ENCODE peak calls at places on chromosomes 3 and 15, in eight cellular contexts. R, P, T, I, U, L, D and A are unnamed samples.

GRCh38 chr15:91970142-91970541 is 116.6 kb downstream of the SLCO3A1 start:
- DNase-seq in R (no peak), P (no peak), T (no peak), I (no peak), U (no peak), L (peak), D (no peak), A (peak)

GRCh38 chr15:89747708-89748682 is 3.1 kb downstream of the MESP1 start:
- DNase-seq in R (no peak), P (no peak), T (no peak), I (no peak), U (peak), L (no peak), D (no peak), A (no peak)

GRCh38 chr3:67863869-67864268 is 209.5 kb upstream of the SUCLG2 start:
- DNase-seq in R (no peak), P (peak), T (peak), I (peak), U (no peak), L (no peak), D (no peak), A (no peak)

GRCh38 chr3:65245133-65246076 is 557.6 kb upstream of the ADAMTS9 start:
- DNase-seq in R (no peak), P (peak), T (no peak), I (no peak), U (no peak), L (no peak), D (no peak), A (no peak)

GRCh38 chr3:14534379-14535191 is 5.6 kb downstream of the GRIP2 start:
- DNase-seq in R (no peak), P (no peak), T (no peak), I (no peak), U (peak), L (no peak), D (no peak), A (peak)

GRCh38 chr15:35784745-35785144 is 238.8 kb upstream of the DPH6 start:
- DNase-seq in R (no peak), P (peak), T (no peak), I (peak), U (no peak), L (no peak), D (no peak), A (no peak)

GRCh38 chr3:42600958-42601675 is 631 bp downstream of the NKTR start:
- DNase-seq in R (peak), P (peak), T (peak), I (peak), U (no peak), L (peak), D (no peak), A (peak)

GRCh38 chr3:53833650-53834049 is 12.6 kb downstream of the CHDH start:
- DNase-seq in R (no peak), P (no peak), T (no peak), I (no peak), U (no peak), L (no peak), D (no peak), A (no peak)

GRCh38 chr3:134795776-134796312 is 784 bp downstream of the EPHB1 start:
- DNase-seq in R (no peak), P (peak), T (no peak), I (peak), U (no peak), L (no peak), D (no peak), A (no peak)

GRCh38 chr3:65836047-65836446 is 202.7 kb downstream of the MAGI1 start:
- DNase-seq in R (no peak), P (peak), T (no peak), I (no peak), U (no peak), L (no peak), D (no peak), A (no peak)

GRCh38 chr3:40858364-40859115 is 333.8 kb downstream of the ZNF621 start:
- DNase-seq in R (no peak), P (no peak), T (no peak), I (no peak), U (no peak), L (no peak), D (no peak), A (no peak)

GRCh38 chr15:65752151-65752700 is 39.9 kb downstream of the DENND4A start:
- DNase-seq in R (no peak), P (no peak), T (no peak), I (no peak), U (no peak), L (no peak), D (no peak), A (no peak)

GRCh38 chr15:92900712-92901052 is 558 bp downstream of the CHD2 start:
- DNase-seq in R (no peak), P (no peak), T (no peak), I (no peak), U (no peak), L (no peak), D (no peak), A (no peak)

GRCh38 chr3:52325686-52326085 is 9.6 kb downstream of the DNAH1 start:
- DNase-seq in R (no peak), P (no peak), T (no peak), I (no peak), U (peak), L (no peak), D (no peak), A (no peak)

GRCh38 chr15:60392601-60392985 is 5.2 kb downstream of the ANXA2 start:
- DNase-seq in R (peak), P (peak), T (peak), I (no peak), U (no peak), L (no peak), D (no peak), A (no peak)

GRCh38 chr3:72692959-72693518 is 155.2 kb downstream of the SHQ1 start:
- DNase-seq in R (no peak), P (no peak), T (no peak), I (peak), U (no peak), L (no peak), D (no peak), A (no peak)

GRCh38 chr3:156059950-156060501 is 60.4 kb upstream of the KCNAB1 start:
- DNase-seq in R (no peak), P (no peak), T (no peak), I (no peak), U (no peak), L (no peak), D (no peak), A (no peak)

GRCh38 chr3:17491601-17492000 is 250.8 kb downstream of the TBC1D5 start:
- DNase-seq in R (no peak), P (peak), T (no peak), I (no peak), U (no peak), L (peak), D (no peak), A (no peak)

GRCh38 chr15:63532307-63532744 is 27.9 kb downstream of the USP3 start:
- DNase-seq in R (no peak), P (no peak), T (no peak), I (no peak), U (no peak), L (no peak), D (no peak), A (no peak)

GRCh38 chr15:50458301-50458700 is 34.1 kb downstream of the USP8 start:
- DNase-seq in R (no peak), P (no peak), T (no peak), I (no peak), U (no peak), L (no peak), D (no peak), A (no peak)

GRCh38 chr3:177410734-177411133 is 213.5 kb upstream of the TBL1XR1 start:
- DNase-seq in R (no peak), P (no peak), T (no peak), I (peak), U (no peak), L (no peak), D (no peak), A (no peak)

GRCh38 chr15:98433302-98433701 is 215.0 kb upstream of the IGF1R start:
- DNase-seq in R (no peak), P (peak), T (no peak), I (no peak), U (no peak), L (no peak), D (no peak), A (no peak)

GRCh38 chr3:9727743-9728142 is 3.8 kb upstream of the BRPF1 start:
- DNase-seq in R (no peak), P (no peak), T (no peak), I (no peak), U (no peak), L (no peak), D (no peak), A (no peak)

GRCh38 chr15:76840830-76841460 is 64.2 kb downstream of the SCAPER start:
- DNase-seq in R (no peak), P (peak), T (peak), I (peak), U (no peak), L (peak), D (no peak), A (no peak)

GRCh38 chr3:62876064-62876463 is 848 bp upstream of the CADPS start:
- DNase-seq in R (no peak), P (peak), T (peak), I (peak), U (no peak), L (peak), D (no peak), A (no peak)

GRCh38 chr15:101641894-101642293 is 10.3 kb downstream of the TM2D3 start:
- DNase-seq in R (no peak), P (no peak), T (no peak), I (no peak), U (no peak), L (no peak), D (no peak), A (no peak)

GRCh38 chr15:87477759-87478687 is 778.5 kb downstream of the NTRK3 start:
- DNase-seq in R (no peak), P (peak), T (no peak), I (no peak), U (no peak), L (peak), D (no peak), A (no peak)

GRCh38 chr3:107525101-107525953 is 2.6 kb downstream of the BBX start:
- DNase-seq in R (peak), P (peak), T (no peak), I (peak), U (peak), L (no peak), D (peak), A (peak)

GRCh38 chr3:16334909-16335308 is 69.9 kb downstream of the OXNAD1 start:
- DNase-seq in R (no peak), P (peak), T (no peak), I (no peak), U (no peak), L (no peak), D (no peak), A (no peak)

GRCh38 chr3:29683306-29683993 is 402.6 kb downstream of the RBMS3 start:
- DNase-seq in R (no peak), P (peak), T (no peak), I (no peak), U (no peak), L (no peak), D (no peak), A (no peak)

GRCh38 chr3:162517110-162517509 is 1020.5 kb downstream of the OTOL1 start:
- DNase-seq in R (no peak), P (no peak), T (no peak), I (no peak), U (no peak), L (no peak), D (no peak), A (no peak)

GRCh38 chr3:50674349-50675178 is at the start of gene DOCK3:
- DNase-seq in R (peak), P (peak), T (no peak), I (peak), U (peak), L (no peak), D (peak), A (peak)